ENCODE peak calls at places on chromosomes 4 and X, in five cellular contexts. N is lower leg skin, R is K562, F is stomach, T is spleen. J is an unnamed sample.
A peak's percentile ranks its signal among the peaks of the same experiment; 100 is the strongest.

GRCh38 chr4:85084371-85085170 is 118.1 kb upstream of the WDFY3 start:
- DNase-seq in T (no peak), F (no peak), R (peak; percentile 35), N (peak; percentile 43), J (peak; percentile 66)

GRCh38 chrX:140917354-140918115 is 84.9 kb upstream of the SPANXB1 start:
- DNase-seq in R (no peak), F (no peak), N (no peak), T (no peak), J (no peak)

GRCh38 chr4:142703694-142704309 is 142.3 kb downstream of the INPP4B start:
- DNase-seq in R (no peak), F (no peak), N (no peak), T (no peak), J (no peak)

GRCh38 chrX:13008189-13008533 is 33.3 kb downstream of the TMSB4X start:
- DNase-seq in T (no peak), N (no peak), R (no peak), F (no peak), J (peak; percentile 61)

GRCh38 chr4:20252656-20253271 is 1.1 kb downstream of the SLIT2 start:
- DNase-seq in N (peak; percentile 21), R (no peak), F (no peak), T (peak; percentile 75), J (peak; percentile 9)

GRCh38 chr4:126213996-126214395 is 899.2 kb downstream of the FAT4 start:
- DNase-seq in T (no peak), N (no peak), R (no peak), F (no peak), J (no peak)

GRCh38 chr4:52265781-52266525 is 214.8 kb downstream of the SPATA18 start:
- DNase-seq in N (no peak), T (no peak), F (no peak), R (no peak), J (no peak)

GRCh38 chrX:150478496-150479492 is 89.6 kb upstream of the MTM1 start:
- DNase-seq in R (no peak), T (no peak), F (no peak), N (no peak), J (no peak)

GRCh38 chrX:148049441-148049840 is 68.3 kb downstream of the FMR1NB start:
- DNase-seq in T (no peak), R (peak; percentile 11), F (no peak), N (no peak), J (peak; percentile 53)

GRCh38 chr4:37392540-37393255 is 148.2 kb downstream of the NWD2 start:
- DNase-seq in R (no peak), F (peak; percentile 50), N (peak; percentile 35), T (no peak), J (no peak)

GRCh38 chr4:2805712-2806391 is 13.0 kb downstream of the SH3BP2 start:
- DNase-seq in R (no peak), T (peak; percentile 91), F (peak; percentile 93), N (peak; percentile 77), J (no peak)

GRCh38 chr4:75849459-75849858 is 52.8 kb downstream of the PPEF2 start:
- DNase-seq in F (no peak), N (no peak), T (no peak), R (no peak), J (peak; percentile 91)

GRCh38 chr4:10671750-10672149 is 12.8 kb downstream of the CLNK start:
- DNase-seq in F (no peak), T (no peak), N (no peak), R (no peak), J (no peak)

GRCh38 chr4:185772391-185773093 is 39.5 kb downstream of the SORBS2 start:
- DNase-seq in T (no peak), N (no peak), F (no peak), R (no peak), J (no peak)

GRCh38 chr4:184751585-184751956 is 17.7 kb upstream of the CENPU start:
- DNase-seq in R (no peak), T (no peak), N (no peak), F (no peak), J (peak; percentile 30)

GRCh38 chr4:7151668-7152227 is 40.6 kb upstream of the SORCS2 start:
- DNase-seq in R (no peak), F (no peak), N (no peak), T (no peak), J (no peak)

GRCh38 chr4:76723916-76724315 is 174.0 kb downstream of the SOWAHB start:
- DNase-seq in R (no peak), N (no peak), F (no peak), T (no peak), J (peak; percentile 34)

GRCh38 chr4:8079031-8079885 is 79.4 kb downstream of the ABLIM2 start:
- DNase-seq in N (no peak), F (peak; percentile 34), R (peak; percentile 29), T (no peak), J (peak; percentile 93)

GRCh38 chrX:44072631-44073030 is 99.4 kb upstream of the NDP start:
- DNase-seq in T (no peak), F (no peak), R (no peak), N (no peak), J (no peak)

GRCh38 chr4:153177841-153178240 is 26.4 kb upstream of the TRIM2 start:
- DNase-seq in N (no peak), T (no peak), R (no peak), F (no peak), J (no peak)

GRCh38 chr4:74631338-74631737 is 163.0 kb downstream of the BTC start:
- DNase-seq in R (no peak), F (no peak), N (no peak), T (no peak), J (no peak)

GRCh38 chr4:115929373-115929772 is 816.0 kb upstream of the NDST4 start:
- DNase-seq in N (no peak), R (no peak), F (no peak), T (no peak), J (no peak)

GRCh38 chr4:125728568-125728967 is 413.8 kb downstream of the FAT4 start:
- DNase-seq in T (no peak), R (no peak), N (no peak), F (no peak), J (no peak)

GRCh38 chr4:102823897-102824296 is 3.5 kb downstream of the UBE2D3 start:
- DNase-seq in T (no peak), R (no peak), N (no peak), F (no peak), J (no peak)

GRCh38 chr4:137583650-137584049 is 51.4 kb upstream of the PCDH18 start:
- DNase-seq in N (no peak), F (no peak), R (no peak), T (no peak), J (no peak)

GRCh38 chrX:118383120-118383519 is 37.2 kb downstream of the WDR44 start:
- DNase-seq in R (no peak), F (no peak), N (no peak), T (no peak), J (no peak)
- TF ChIP-seq CTCF in R (no peak), F (no peak), N (no peak), T (no peak), J (no peak)

GRCh38 chrX:38563006-38563405 is 1.7 kb downstream of the TSPAN7 start:
- DNase-seq in T (no peak), F (no peak), N (no peak), R (no peak), J (no peak)
- H3K4me3 ChIP-seq in T (peak overlapping the region; percentile 45), F (peak overlapping the region; percentile 46), N (no peak overlapping the region), R (no peak overlapping the region), J (no peak overlapping the region)

GRCh38 chrX:1492421-1493012 is 39.8 kb upstream of the ASMTL start:
- DNase-seq in F (no peak), T (peak; percentile 58), R (no peak), N (no peak), J (no peak)

GRCh38 chrX:1496076-1496475 is 40.9 kb downstream of the P2RY8 start:
- DNase-seq in R (no peak), T (peak; percentile 61), N (no peak), F (no peak), J (no peak)

GRCh38 chrX:1491851-1492349 is 39.2 kb upstream of the ASMTL start:
- DNase-seq in N (no peak), F (no peak), R (peak; percentile 81), T (peak; percentile 71), J (peak; percentile 83)

GRCh38 chrX:1493317-1493856 is 40.7 kb upstream of the ASMTL start:
- DNase-seq in F (no peak), T (no peak), R (no peak), N (no peak), J (no peak)

GRCh38 chrX:1493877-1494510 is 41.3 kb upstream of the ASMTL start:
- DNase-seq in T (peak; percentile 83), R (no peak), N (no peak), F (no peak), J (peak; percentile 92)
- TF ChIP-seq POLR2A in T (no peak), R (no peak), N (no peak), F (no peak), J (no peak)

DNA sequence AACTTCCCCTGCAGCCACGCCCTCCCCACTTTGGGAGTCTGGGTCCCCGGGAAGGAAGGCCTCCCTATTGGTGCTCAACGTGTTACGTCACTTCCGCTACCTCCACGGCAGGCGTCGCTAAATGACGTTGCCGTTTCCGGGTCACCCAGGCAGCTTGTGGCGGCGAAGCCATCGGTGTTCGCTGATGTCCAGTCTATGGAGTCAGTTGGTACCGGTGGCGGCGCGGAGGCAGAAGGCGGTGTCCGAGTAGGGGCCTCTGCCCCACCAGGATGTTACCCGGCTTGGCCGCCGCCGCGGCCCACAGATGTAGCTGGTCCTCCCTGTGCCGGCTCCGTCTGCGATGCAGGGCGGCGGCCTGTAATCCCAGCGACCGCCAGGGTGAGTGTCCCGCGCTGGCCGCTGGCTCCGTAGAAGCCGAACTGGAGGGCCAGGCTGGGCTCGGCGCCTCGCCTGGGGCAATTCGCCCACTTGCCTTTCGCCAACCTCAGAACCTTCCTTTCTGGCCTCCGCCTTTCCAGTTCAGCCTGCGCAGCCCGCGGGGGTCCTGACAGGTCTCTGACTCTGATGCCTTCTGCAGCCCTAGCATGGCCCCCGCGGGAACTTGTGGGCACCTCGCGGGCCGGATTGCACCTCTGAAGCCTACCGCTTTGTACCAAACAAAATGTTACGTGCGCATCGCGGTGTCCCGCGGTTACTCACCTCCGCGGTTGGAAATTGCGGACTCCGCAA is at the start of gene SLC30A9:
- DNase-seq in N (peak; percentile 96), T (peak; percentile 98), R (peak; percentile 94), F (peak; percentile 96), J (peak; percentile 97)
- TF ChIP-seq CTCF in N (peak; percentile 14), T (peak; percentile 67), R (peak; percentile 44), F (peak; percentile 37), J (peak; percentile 14)

GRCh38 chrX:32929040-32929439 is 282.3 kb downstream of the DMD start:
- DNase-seq in F (no peak), R (no peak), N (no peak), T (no peak), J (no peak)
- H3K4me3 ChIP-seq in F (no peak overlapping the region), R (no peak overlapping the region), N (no peak overlapping the region), T (no peak overlapping the region), J (no peak overlapping the region)